ENCODE peak calls at places on chromosomes 11 and 22, in nine cellular contexts. N is KBM-7; C is stimulated activated CD4-positive, alpha-beta T cell treated with anti-CD3 and anti-CD28 coated beads, Interleukin-12 subunit alpha, Interleukin-12 subunit beta, amount 100 ng/mL, for 24 hours; B is SK-N-SH; H is ovary; D is activated CD4-positive, alpha-beta T cell treated with anti-CD3 and anti-CD28 coated beads, Interleukin-2, amount 50 U/mL, for 48 hours; K is activated effector memory CD4-positive, alpha-beta T cell treated with anti-CD3 and anti-CD28 coated beads, Interleukin-2, amount 50 U/mL, for 16 hours; U is K562; L is activated gamma-delta T cell treated with Interleukin-2 at 50 U/mL for 16 hours. Z is an unnamed sample.

GRCh38 chr11:42043312-42043711 is 583.9 kb upstream of the LRRC4C start:
- DNase-seq in N (no peak), C (no peak), B (no peak), H (no peak), D (no peak), K (no peak), U (no peak), L (no peak), Z (no peak)

GRCh38 chr11:77046060-77046501 is 11.9 kb downstream of the B3GNT6 start:
- DNase-seq in N (peak; percentile 59), C (no peak), B (peak; percentile 92), H (no peak), D (peak; percentile 59), K (peak; percentile 83), U (peak; percentile 89), L (peak; percentile 48), Z (peak; percentile 56)

GRCh38 chr11:58649623-58650022 is 27.2 kb downstream of the CNTF start:
- DNase-seq in N (no peak), C (no peak), B (no peak), H (no peak), D (no peak), K (no peak), U (no peak), L (no peak), Z (no peak)

GRCh38 chr11:107293677-107294344 is 163.8 kb downstream of the CWF19L2 start:
- DNase-seq in N (no peak), C (no peak), B (no peak), H (no peak), D (no peak), K (no peak), U (no peak), L (no peak), Z (no peak)

GRCh38 chr22:39363751-39364484 is 14.1 kb downstream of the SYNGR1 start:
- DNase-seq in N (no peak), C (no peak), B (peak; percentile 78), H (peak; percentile 37), D (no peak), K (no peak), U (peak; percentile 39), L (no peak), Z (no peak)

GRCh38 chr11:84316866-84317560 is 1030.8 kb upstream of the CCDC90B start:
- DNase-seq in N (no peak), C (no peak), B (no peak), H (no peak), D (no peak), K (no peak), U (no peak), L (no peak), Z (peak; percentile 21)

GRCh38 chr11:45332486-45332934 is 46.4 kb upstream of the SYT13 start:
- DNase-seq in N (peak; percentile 43), C (peak; percentile 12), B (peak; percentile 81), H (peak; percentile 30), D (peak; percentile 34), K (peak; percentile 71), U (peak; percentile 77), L (peak; percentile 30), Z (peak; percentile 51)

GRCh38 chr22:38440747-38441350 is 14.2 kb downstream of the KCNJ4 start:
- DNase-seq in N (no peak), C (no peak), B (no peak), H (no peak), D (no peak), K (no peak), U (no peak), L (no peak), Z (no peak)

GRCh38 chr11:78022397-78023396 is at the start of gene KCTD14:
- DNase-seq in N (no peak), C (no peak), B (peak; percentile 14), H (peak; percentile 19), D (no peak), K (no peak), U (no peak), L (no peak), Z (no peak)

GRCh38 chr22:38572065-38572464 is 2.1 kb upstream of the DMC1 start:
- DNase-seq in N (peak; percentile 61), C (no peak), B (peak; percentile 30), H (peak; percentile 19), D (no peak), K (no peak), U (peak; percentile 35), L (peak; percentile 19), Z (peak; percentile 17)

GRCh38 chr22:45212992-45213751 is 27.5 kb downstream of the KIAA0930 start:
- DNase-seq in N (peak; percentile 62), C (no peak), B (peak; percentile 59), H (no peak), D (no peak), K (no peak), U (no peak), L (no peak), Z (no peak)

GRCh38 chr11:16591157-16591556 is 147.3 kb upstream of the C11orf58 start:
- DNase-seq in N (no peak), C (no peak), B (no peak), H (no peak), D (no peak), K (no peak), U (no peak), L (no peak), Z (no peak)

GRCh38 chr11:8333431-8334401 is 70.0 kb upstream of the LMO1 start:
- DNase-seq in N (no peak), C (no peak), B (no peak), H (no peak), D (no peak), K (no peak), U (no peak), L (no peak), Z (no peak)

GRCh38 chr22:23909258-23909898 is 15.2 kb downstream of the MIF start:
- DNase-seq in N (no peak), C (no peak), B (no peak), H (no peak), D (no peak), K (no peak), U (no peak), L (no peak), Z (no peak)

GRCh38 chr11:61912991-61913698 is 4.2 kb downstream of the RAB3IL1 start:
- DNase-seq in N (no peak), C (no peak), B (peak; percentile 16), H (peak; percentile 13), D (no peak), K (peak; percentile 56), U (no peak), L (no peak), Z (no peak)

GRCh38 chr11:62671604-62672528 is at the start of the genes LBHD1 and UQCC3:
- DNase-seq in N (peak; percentile 95), C (peak; percentile 69), B (peak; percentile 88), H (peak; percentile 78), D (peak; percentile 89), K (peak; percentile 91), U (peak; percentile 85), L (peak; percentile 71), Z (peak; percentile 89)

GRCh38 chr22:23518381-23519187 is 61.5 kb downstream of the IGLL1 start:
- DNase-seq in N (no peak), C (no peak), B (peak; percentile 61), H (no peak), D (no peak), K (no peak), U (no peak), L (no peak), Z (no peak)

GRCh38 chr22:43263645-43264514 is 76.9 kb upstream of the TTLL12 start:
- DNase-seq in N (peak; percentile 98), C (peak; percentile 65), B (peak; percentile 66), H (peak; percentile 86), D (peak; percentile 79), K (peak; percentile 92), U (peak; percentile 72), L (peak; percentile 88), Z (no peak)

GRCh38 chr11:48087974-48088681 is 107.8 kb downstream of the PTPRJ start:
- DNase-seq in N (no peak), C (no peak), B (no peak), H (no peak), D (no peak), K (no peak), U (no peak), L (no peak), Z (no peak)

GRCh38 chr11:128463386-128463829 is 124.0 kb downstream of the ETS1 start:
- DNase-seq in N (no peak), C (no peak), B (peak; percentile 39), H (peak; percentile 30), D (no peak), K (no peak), U (no peak), L (no peak), Z (no peak)

GRCh38 chr22:31840581-31840980 is 86.8 kb downstream of the DEPDC5 start:
- DNase-seq in N (no peak), C (no peak), B (no peak), H (no peak), D (no peak), K (no peak), U (no peak), L (no peak), Z (no peak)

Z was measured in neuronal stem cell.